ENCODE peak calls at places on chromosomes 11 and 22, in ten cellular contexts. One of them, this sample, is unnamed.

GRCh38 chr11:73230276-73230875 is 12.3 kb downstream of the P2RY2 start:
- DNase-seq in pancreas: no peak
- DNase-seq in HL-60: no peak
- DNase-seq in HFFc6: no peak
- DNase-seq in amniotic stem cell: no peak
- DNase-seq in stimulated activated CD8-positive, alpha-beta memory T cell treated with anti-CD3 and anti-CD28 coated beads, Interleukin-15, amount 100 ng/mL, for 1 hour: no peak
- DNase-seq in left colon: peak; percentile 15
- DNase-seq in T follicular helper cell: no peak
- DNase-seq in BJ: no peak
- DNase-seq in neuronal stem cell: no peak
- DNase-seq in this sample: no peak

GRCh38 chr11:29448246-29448877 is 568.5 kb downstream of the KCNA4 start:
- DNase-seq in pancreas: no peak
- DNase-seq in HL-60: peak; percentile 13
- DNase-seq in HFFc6: peak; percentile 24
- DNase-seq in amniotic stem cell: no peak
- DNase-seq in stimulated activated CD8-positive, alpha-beta memory T cell treated with anti-CD3 and anti-CD28 coated beads, Interleukin-15, amount 100 ng/mL, for 1 hour: no peak
- DNase-seq in left colon: no peak
- DNase-seq in T follicular helper cell: no peak
- DNase-seq in BJ: no peak
- DNase-seq in neuronal stem cell: peak; percentile 23
- DNase-seq in this sample: no peak

GRCh38 chr22:30290679-30291333 is 1.5 kb upstream of the CASTOR1 start:
- DNase-seq in pancreas: peak; percentile 84
- DNase-seq in HL-60: no peak
- DNase-seq in HFFc6: peak; percentile 36
- DNase-seq in amniotic stem cell: no peak
- DNase-seq in stimulated activated CD8-positive, alpha-beta memory T cell treated with anti-CD3 and anti-CD28 coated beads, Interleukin-15, amount 100 ng/mL, for 1 hour: no peak
- DNase-seq in left colon: peak; percentile 88
- DNase-seq in T follicular helper cell: no peak
- DNase-seq in BJ: no peak
- DNase-seq in neuronal stem cell: peak; percentile 20
- DNase-seq in this sample: no peak

GRCh38 chr11:58068640-58069039 is 37.9 kb downstream of the OR6Q1 start:
- DNase-seq in pancreas: no peak
- DNase-seq in HL-60: no peak
- DNase-seq in HFFc6: no peak
- DNase-seq in amniotic stem cell: no peak
- DNase-seq in stimulated activated CD8-positive, alpha-beta memory T cell treated with anti-CD3 and anti-CD28 coated beads, Interleukin-15, amount 100 ng/mL, for 1 hour: no peak
- DNase-seq in left colon: no peak
- DNase-seq in T follicular helper cell: no peak
- DNase-seq in BJ: no peak
- DNase-seq in neuronal stem cell: no peak
- DNase-seq in this sample: no peak

GRCh38 chr22:23008887-23009286 is 61.4 kb upstream of the GNAZ start:
- DNase-seq in pancreas: no peak
- DNase-seq in HL-60: no peak
- DNase-seq in HFFc6: no peak
- DNase-seq in amniotic stem cell: no peak
- DNase-seq in stimulated activated CD8-positive, alpha-beta memory T cell treated with anti-CD3 and anti-CD28 coated beads, Interleukin-15, amount 100 ng/mL, for 1 hour: no peak
- DNase-seq in left colon: no peak
- DNase-seq in T follicular helper cell: no peak
- DNase-seq in BJ: no peak
- DNase-seq in neuronal stem cell: no peak
- DNase-seq in this sample: no peak

GRCh38 chr22:46054091-46054877 is 77.3 kb upstream of the WNT7B start:
- DNase-seq in pancreas: peak; percentile 64
- DNase-seq in HL-60: peak; percentile 35
- DNase-seq in HFFc6: peak; percentile 64
- DNase-seq in amniotic stem cell: no peak
- DNase-seq in stimulated activated CD8-positive, alpha-beta memory T cell treated with anti-CD3 and anti-CD28 coated beads, Interleukin-15, amount 100 ng/mL, for 1 hour: no peak
- DNase-seq in left colon: peak; percentile 65
- DNase-seq in T follicular helper cell: no peak
- DNase-seq in BJ: no peak
- DNase-seq in neuronal stem cell: no peak
- DNase-seq in this sample: peak; percentile 63

GRCh38 chr11:16902182-16902581 is 112.0 kb downstream of the PLEKHA7 start:
- DNase-seq in pancreas: no peak
- DNase-seq in HL-60: no peak
- DNase-seq in HFFc6: no peak
- DNase-seq in amniotic stem cell: no peak
- DNase-seq in stimulated activated CD8-positive, alpha-beta memory T cell treated with anti-CD3 and anti-CD28 coated beads, Interleukin-15, amount 100 ng/mL, for 1 hour: no peak
- DNase-seq in left colon: no peak
- DNase-seq in T follicular helper cell: no peak
- DNase-seq in BJ: no peak
- DNase-seq in neuronal stem cell: no peak
- DNase-seq in this sample: no peak

GRCh38 chr11:67584205-67584880 is 731 bp downstream of the GSTP1 start:
- DNase-seq in pancreas: peak; percentile 83
- DNase-seq in HL-60: peak; percentile 95
- DNase-seq in HFFc6: peak; percentile 48
- DNase-seq in amniotic stem cell: no peak
- DNase-seq in stimulated activated CD8-positive, alpha-beta memory T cell treated with anti-CD3 and anti-CD28 coated beads, Interleukin-15, amount 100 ng/mL, for 1 hour: no peak
- DNase-seq in left colon: peak; percentile 90
- DNase-seq in T follicular helper cell: no peak
- DNase-seq in BJ: no peak
- DNase-seq in neuronal stem cell: no peak
- DNase-seq in this sample: peak; percentile 89

GRCh38 chr11:82474876-82475275 is 258.8 kb downstream of the FAM181B start:
- DNase-seq in pancreas: no peak
- DNase-seq in HL-60: no peak
- DNase-seq in HFFc6: no peak
- DNase-seq in amniotic stem cell: no peak
- DNase-seq in stimulated activated CD8-positive, alpha-beta memory T cell treated with anti-CD3 and anti-CD28 coated beads, Interleukin-15, amount 100 ng/mL, for 1 hour: no peak
- DNase-seq in left colon: no peak
- DNase-seq in T follicular helper cell: no peak
- DNase-seq in BJ: no peak
- DNase-seq in neuronal stem cell: no peak
- DNase-seq in this sample: no peak

GRCh38 chr11:14499178-14499559 is 442 bp downstream of the COPB1 start:
- DNase-seq in pancreas: no peak
- DNase-seq in HL-60: peak; percentile 29
- DNase-seq in HFFc6: no peak
- DNase-seq in amniotic stem cell: no peak
- DNase-seq in stimulated activated CD8-positive, alpha-beta memory T cell treated with anti-CD3 and anti-CD28 coated beads, Interleukin-15, amount 100 ng/mL, for 1 hour: peak; percentile 11
- DNase-seq in left colon: peak; percentile 44
- DNase-seq in T follicular helper cell: no peak
- DNase-seq in BJ: no peak
- DNase-seq in neuronal stem cell: no peak
- DNase-seq in this sample: no peak

GRCh38 chr11:71272161-71272560 is 19.8 kb upstream of the SHANK2 start:
- DNase-seq in pancreas: no peak
- DNase-seq in HL-60: no peak
- DNase-seq in HFFc6: no peak
- DNase-seq in amniotic stem cell: no peak
- DNase-seq in stimulated activated CD8-positive, alpha-beta memory T cell treated with anti-CD3 and anti-CD28 coated beads, Interleukin-15, amount 100 ng/mL, for 1 hour: no peak
- DNase-seq in left colon: no peak
- DNase-seq in T follicular helper cell: no peak
- DNase-seq in BJ: no peak
- DNase-seq in neuronal stem cell: no peak
- DNase-seq in this sample: no peak

GRCh38 chr11:46290598-46291309 is 13.3 kb downstream of the CREB3L1 start:
- DNase-seq in pancreas: peak; percentile 62
- DNase-seq in HL-60: no peak
- DNase-seq in HFFc6: peak; percentile 90
- DNase-seq in amniotic stem cell: peak; percentile 58
- DNase-seq in stimulated activated CD8-positive, alpha-beta memory T cell treated with anti-CD3 and anti-CD28 coated beads, Interleukin-15, amount 100 ng/mL, for 1 hour: no peak
- DNase-seq in left colon: peak; percentile 88
- DNase-seq in T follicular helper cell: no peak
- DNase-seq in BJ: peak; percentile 85
- DNase-seq in neuronal stem cell: no peak
- DNase-seq in this sample: no peak

GRCh38 chr11:3989251-3989650 is 105.3 kb upstream of the RRM1 start:
- DNase-seq in pancreas: no peak
- DNase-seq in HL-60: no peak
- DNase-seq in HFFc6: no peak
- DNase-seq in amniotic stem cell: no peak
- DNase-seq in stimulated activated CD8-positive, alpha-beta memory T cell treated with anti-CD3 and anti-CD28 coated beads, Interleukin-15, amount 100 ng/mL, for 1 hour: no peak
- DNase-seq in left colon: no peak
- DNase-seq in T follicular helper cell: no peak
- DNase-seq in BJ: no peak
- DNase-seq in neuronal stem cell: no peak
- DNase-seq in this sample: no peak

GRCh38 chr11:130609121-130610035 is 160.9 kb downstream of the ADAMTS15 start:
- DNase-seq in pancreas: peak; percentile 21
- DNase-seq in HL-60: no peak
- DNase-seq in HFFc6: no peak
- DNase-seq in amniotic stem cell: no peak
- DNase-seq in stimulated activated CD8-positive, alpha-beta memory T cell treated with anti-CD3 and anti-CD28 coated beads, Interleukin-15, amount 100 ng/mL, for 1 hour: no peak
- DNase-seq in left colon: peak; percentile 71
- DNase-seq in T follicular helper cell: no peak
- DNase-seq in BJ: no peak
- DNase-seq in neuronal stem cell: no peak
- DNase-seq in this sample: no peak

GRCh38 chr22:42680648-42681047 is 31.5 kb upstream of the CYB5R3 start:
- DNase-seq in pancreas: no peak
- DNase-seq in HL-60: no peak
- DNase-seq in HFFc6: peak; percentile 89
- DNase-seq in amniotic stem cell: peak; percentile 78
- DNase-seq in stimulated activated CD8-positive, alpha-beta memory T cell treated with anti-CD3 and anti-CD28 coated beads, Interleukin-15, amount 100 ng/mL, for 1 hour: no peak
- DNase-seq in left colon: no peak
- DNase-seq in T follicular helper cell: no peak
- DNase-seq in BJ: peak; percentile 81
- DNase-seq in neuronal stem cell: no peak
- DNase-seq in this sample: no peak

GRCh38 chr11:82225502-82225901 is 508.2 kb downstream of the FAM181B start:
- DNase-seq in pancreas: no peak
- DNase-seq in HL-60: no peak
- DNase-seq in HFFc6: no peak
- DNase-seq in amniotic stem cell: no peak
- DNase-seq in stimulated activated CD8-positive, alpha-beta memory T cell treated with anti-CD3 and anti-CD28 coated beads, Interleukin-15, amount 100 ng/mL, for 1 hour: no peak
- DNase-seq in left colon: no peak
- DNase-seq in T follicular helper cell: no peak
- DNase-seq in BJ: no peak
- DNase-seq in neuronal stem cell: no peak
- DNase-seq in this sample: no peak

GRCh38 chr22:20264614-20265452 is 3.3 kb downstream of the RTN4R start:
- DNase-seq in pancreas: peak; percentile 35
- DNase-seq in HL-60: no peak
- DNase-seq in HFFc6: no peak
- DNase-seq in amniotic stem cell: no peak
- DNase-seq in stimulated activated CD8-positive, alpha-beta memory T cell treated with anti-CD3 and anti-CD28 coated beads, Interleukin-15, amount 100 ng/mL, for 1 hour: no peak
- DNase-seq in left colon: no peak
- DNase-seq in T follicular helper cell: no peak
- DNase-seq in BJ: no peak
- DNase-seq in neuronal stem cell: no peak
- DNase-seq in this sample: no peak

GRCh38 chr22:42683599-42684283 is 34.5 kb upstream of the CYB5R3 start:
- DNase-seq in pancreas: no peak
- DNase-seq in HL-60: no peak
- DNase-seq in HFFc6: no peak
- DNase-seq in amniotic stem cell: no peak
- DNase-seq in stimulated activated CD8-positive, alpha-beta memory T cell treated with anti-CD3 and anti-CD28 coated beads, Interleukin-15, amount 100 ng/mL, for 1 hour: no peak
- DNase-seq in left colon: peak; percentile 67
- DNase-seq in T follicular helper cell: no peak
- DNase-seq in BJ: no peak
- DNase-seq in neuronal stem cell: no peak
- DNase-seq in this sample: peak; percentile 62

GRCh38 chr11:84103096-84103495 is 816.9 kb upstream of the CCDC90B start:
- DNase-seq in pancreas: no peak
- DNase-seq in HL-60: no peak
- DNase-seq in HFFc6: no peak
- DNase-seq in amniotic stem cell: no peak
- DNase-seq in stimulated activated CD8-positive, alpha-beta memory T cell treated with anti-CD3 and anti-CD28 coated beads, Interleukin-15, amount 100 ng/mL, for 1 hour: no peak
- DNase-seq in left colon: no peak
- DNase-seq in T follicular helper cell: no peak
- DNase-seq in BJ: no peak
- DNase-seq in neuronal stem cell: peak; percentile 61
- DNase-seq in this sample: peak; percentile 26

GRCh38 chr11:68213135-68213515 is at the start of gene KMT5B:
- DNase-seq in pancreas: peak; percentile 64
- DNase-seq in HL-60: no peak
- DNase-seq in HFFc6: no peak
- DNase-seq in amniotic stem cell: peak; percentile 21
- DNase-seq in stimulated activated CD8-positive, alpha-beta memory T cell treated with anti-CD3 and anti-CD28 coated beads, Interleukin-15, amount 100 ng/mL, for 1 hour: no peak
- DNase-seq in left colon: no peak
- DNase-seq in T follicular helper cell: no peak
- DNase-seq in BJ: no peak
- DNase-seq in neuronal stem cell: peak; percentile 64
- DNase-seq in this sample: peak; percentile 80

GRCh38 chr11:114197799-114198500 is 98.2 kb upstream of the NNMT start:
- DNase-seq in pancreas: peak; percentile 80
- DNase-seq in HL-60: no peak
- DNase-seq in HFFc6: peak; percentile 38
- DNase-seq in amniotic stem cell: no peak
- DNase-seq in stimulated activated CD8-positive, alpha-beta memory T cell treated with anti-CD3 and anti-CD28 coated beads, Interleukin-15, amount 100 ng/mL, for 1 hour: no peak
- DNase-seq in left colon: peak; percentile 75
- DNase-seq in T follicular helper cell: no peak
- DNase-seq in BJ: peak; percentile 3
- DNase-seq in neuronal stem cell: no peak
- DNase-seq in this sample: no peak

GRCh38 chr22:31081963-31082605 is 966 bp downstream of the SMTN start:
- DNase-seq in pancreas: peak; percentile 35
- DNase-seq in HL-60: no peak
- DNase-seq in HFFc6: peak; percentile 59
- DNase-seq in amniotic stem cell: no peak
- DNase-seq in stimulated activated CD8-positive, alpha-beta memory T cell treated with anti-CD3 and anti-CD28 coated beads, Interleukin-15, amount 100 ng/mL, for 1 hour: no peak
- DNase-seq in left colon: no peak
- DNase-seq in T follicular helper cell: no peak
- DNase-seq in BJ: no peak
- DNase-seq in neuronal stem cell: no peak
- DNase-seq in this sample: no peak

GRCh38 chr11:19817870-19818269 is 105.2 kb downstream of the NAV2 start:
- DNase-seq in pancreas: no peak
- DNase-seq in HL-60: no peak
- DNase-seq in HFFc6: no peak
- DNase-seq in amniotic stem cell: no peak
- DNase-seq in stimulated activated CD8-positive, alpha-beta memory T cell treated with anti-CD3 and anti-CD28 coated beads, Interleukin-15, amount 100 ng/mL, for 1 hour: no peak
- DNase-seq in left colon: no peak
- DNase-seq in T follicular helper cell: no peak
- DNase-seq in BJ: no peak
- DNase-seq in neuronal stem cell: no peak
- DNase-seq in this sample: no peak

GRCh38 chr22:39439170-39439569 is 17.6 kb upstream of the MGAT3 start:
- DNase-seq in pancreas: no peak
- DNase-seq in HL-60: peak; percentile 68
- DNase-seq in HFFc6: peak; percentile 29
- DNase-seq in amniotic stem cell: no peak
- DNase-seq in stimulated activated CD8-positive, alpha-beta memory T cell treated with anti-CD3 and anti-CD28 coated beads, Interleukin-15, amount 100 ng/mL, for 1 hour: no peak
- DNase-seq in left colon: no peak
- DNase-seq in T follicular helper cell: no peak
- DNase-seq in BJ: no peak
- DNase-seq in neuronal stem cell: no peak
- DNase-seq in this sample: no peak

GRCh38 chr22:46010177-46010867 is 33.4 kb upstream of the WNT7B start:
- DNase-seq in pancreas: no peak
- DNase-seq in HL-60: no peak
- DNase-seq in HFFc6: peak; percentile 34
- DNase-seq in amniotic stem cell: no peak
- DNase-seq in stimulated activated CD8-positive, alpha-beta memory T cell treated with anti-CD3 and anti-CD28 coated beads, Interleukin-15, amount 100 ng/mL, for 1 hour: no peak
- DNase-seq in left colon: peak; percentile 17
- DNase-seq in T follicular helper cell: no peak
- DNase-seq in BJ: no peak
- DNase-seq in neuronal stem cell: no peak
- DNase-seq in this sample: peak; percentile 9

GRCh38 chr11:36231300-36231699 is 57.9 kb downstream of the COMMD9 start:
- DNase-seq in pancreas: no peak
- DNase-seq in HL-60: no peak
- DNase-seq in HFFc6: peak; percentile 68
- DNase-seq in amniotic stem cell: no peak
- DNase-seq in stimulated activated CD8-positive, alpha-beta memory T cell treated with anti-CD3 and anti-CD28 coated beads, Interleukin-15, amount 100 ng/mL, for 1 hour: no peak
- DNase-seq in left colon: no peak
- DNase-seq in T follicular helper cell: no peak
- DNase-seq in BJ: peak; percentile 35
- DNase-seq in neuronal stem cell: no peak
- DNase-seq in this sample: no peak

GRCh38 chr22:42962295-42963230 is 52.4 kb downstream of the PACSIN2 start:
- DNase-seq in pancreas: no peak
- DNase-seq in HL-60: peak; percentile 79
- DNase-seq in HFFc6: no peak
- DNase-seq in amniotic stem cell: no peak
- DNase-seq in stimulated activated CD8-positive, alpha-beta memory T cell treated with anti-CD3 and anti-CD28 coated beads, Interleukin-15, amount 100 ng/mL, for 1 hour: no peak
- DNase-seq in left colon: peak; percentile 72
- DNase-seq in T follicular helper cell: no peak
- DNase-seq in BJ: no peak
- DNase-seq in neuronal stem cell: no peak
- DNase-seq in this sample: peak; percentile 53

GRCh38 chr22:43273902-43274484 is 69.2 kb downstream of the SCUBE1 start:
- DNase-seq in pancreas: peak; percentile 62
- DNase-seq in HL-60: peak; percentile 71
- DNase-seq in HFFc6: peak; percentile 33
- DNase-seq in amniotic stem cell: no peak
- DNase-seq in stimulated activated CD8-positive, alpha-beta memory T cell treated with anti-CD3 and anti-CD28 coated beads, Interleukin-15, amount 100 ng/mL, for 1 hour: no peak
- DNase-seq in left colon: no peak
- DNase-seq in T follicular helper cell: peak; percentile 3
- DNase-seq in BJ: no peak
- DNase-seq in neuronal stem cell: peak; percentile 54
- DNase-seq in this sample: peak; percentile 27

This sample was measured in posterior cingulate gyrus.